ENCODE peak calls at places on chromosomes 11 and 22, in seven cellular contexts. One of them, this sample, is unnamed.

GRCh38 chr11:508956-509355 is 1.9 kb upstream of the RNH1 start:
- DNase-seq in effector CD4-positive, alpha-beta T cell: no peak
- DNase-seq in neuronal stem cell: no peak
- DNase-seq in esophagus muscularis mucosa: no peak
- DNase-seq in CD4-positive, CD25-positive, alpha-beta regulatory T cell: no peak
- DNase-seq in T-cell: no peak
- DNase-seq in activated T-cell treated with anti-CD3 and anti-CD28 coated beads, Interleukin-2, amount 50 U/mL, for 72 hours: no peak
- DNase-seq in this sample: no peak

GRCh38 chr11:96358321-96358720 is 15.3 kb upstream of the MAML2 start:
- DNase-seq in effector CD4-positive, alpha-beta T cell: no peak
- DNase-seq in esophagus muscularis mucosa: no peak
- DNase-seq in neuronal stem cell: no peak
- DNase-seq in CD4-positive, CD25-positive, alpha-beta regulatory T cell: no peak
- DNase-seq in T-cell: no peak
- DNase-seq in activated T-cell treated with anti-CD3 and anti-CD28 coated beads, Interleukin-2, amount 50 U/mL, for 72 hours: no peak
- DNase-seq in this sample: no peak

GRCh38 chr11:77072851-77073327 is 6.1 kb downstream of the CAPN5 start:
- DNase-seq in neuronal stem cell: no peak
- DNase-seq in activated T-cell treated with anti-CD3 and anti-CD28 coated beads, Interleukin-2, amount 50 U/mL, for 72 hours: peak
- DNase-seq in esophagus muscularis mucosa: no peak
- DNase-seq in CD4-positive, CD25-positive, alpha-beta regulatory T cell: no peak
- DNase-seq in T-cell: no peak
- DNase-seq in effector CD4-positive, alpha-beta T cell: no peak
- DNase-seq in this sample: peak

GRCh38 chr22:26585104-26585790 is 4.7 kb downstream of the TPST2 start:
- DNase-seq in effector CD4-positive, alpha-beta T cell: no peak
- DNase-seq in activated T-cell treated with anti-CD3 and anti-CD28 coated beads, Interleukin-2, amount 50 U/mL, for 72 hours: no peak
- DNase-seq in esophagus muscularis mucosa: no peak
- DNase-seq in neuronal stem cell: no peak
- DNase-seq in CD4-positive, CD25-positive, alpha-beta regulatory T cell: no peak
- DNase-seq in T-cell: no peak
- DNase-seq in this sample: no peak

GRCh38 chr11:34890812-34891211 is 25.4 kb downstream of the APIP start:
- DNase-seq in effector CD4-positive, alpha-beta T cell: no peak
- DNase-seq in CD4-positive, CD25-positive, alpha-beta regulatory T cell: no peak
- DNase-seq in activated T-cell treated with anti-CD3 and anti-CD28 coated beads, Interleukin-2, amount 50 U/mL, for 72 hours: no peak
- DNase-seq in neuronal stem cell: no peak
- DNase-seq in esophagus muscularis mucosa: no peak
- DNase-seq in T-cell: no peak
- DNase-seq in this sample: no peak

GRCh38 chr11:119338318-119338890 is 2.3 kb downstream of the C1QTNF5 start:
- DNase-seq in neuronal stem cell: peak
- DNase-seq in activated T-cell treated with anti-CD3 and anti-CD28 coated beads, Interleukin-2, amount 50 U/mL, for 72 hours: peak
- DNase-seq in T-cell: peak
- DNase-seq in CD4-positive, CD25-positive, alpha-beta regulatory T cell: peak
- DNase-seq in effector CD4-positive, alpha-beta T cell: peak
- DNase-seq in esophagus muscularis mucosa: no peak
- DNase-seq in this sample: peak

GRCh38 chr11:69129647-69130046 is 26.1 kb upstream of the SMIM38 start:
- DNase-seq in effector CD4-positive, alpha-beta T cell: no peak
- DNase-seq in T-cell: no peak
- DNase-seq in neuronal stem cell: no peak
- DNase-seq in esophagus muscularis mucosa: no peak
- DNase-seq in activated T-cell treated with anti-CD3 and anti-CD28 coated beads, Interleukin-2, amount 50 U/mL, for 72 hours: no peak
- DNase-seq in CD4-positive, CD25-positive, alpha-beta regulatory T cell: no peak
- DNase-seq in this sample: peak

GRCh38 chr11:17649696-17650600 is 69.4 kb upstream of the MYOD1 start:
- DNase-seq in activated T-cell treated with anti-CD3 and anti-CD28 coated beads, Interleukin-2, amount 50 U/mL, for 72 hours: no peak
- DNase-seq in effector CD4-positive, alpha-beta T cell: no peak
- DNase-seq in T-cell: no peak
- DNase-seq in neuronal stem cell: no peak
- DNase-seq in esophagus muscularis mucosa: no peak
- DNase-seq in CD4-positive, CD25-positive, alpha-beta regulatory T cell: no peak
- DNase-seq in this sample: no peak

GRCh38 chr22:45227645-45228400 is 12.9 kb downstream of the KIAA0930 start:
- DNase-seq in T-cell: no peak
- DNase-seq in neuronal stem cell: no peak
- DNase-seq in CD4-positive, CD25-positive, alpha-beta regulatory T cell: no peak
- DNase-seq in activated T-cell treated with anti-CD3 and anti-CD28 coated beads, Interleukin-2, amount 50 U/mL, for 72 hours: no peak
- DNase-seq in effector CD4-positive, alpha-beta T cell: no peak
- DNase-seq in esophagus muscularis mucosa: no peak
- DNase-seq in this sample: no peak

GRCh38 chr11:89495951-89496350 is 4.8 kb upstream of the NOX4 start:
- DNase-seq in activated T-cell treated with anti-CD3 and anti-CD28 coated beads, Interleukin-2, amount 50 U/mL, for 72 hours: no peak
- DNase-seq in CD4-positive, CD25-positive, alpha-beta regulatory T cell: no peak
- DNase-seq in T-cell: no peak
- DNase-seq in effector CD4-positive, alpha-beta T cell: no peak
- DNase-seq in esophagus muscularis mucosa: no peak
- DNase-seq in neuronal stem cell: peak
- DNase-seq in this sample: no peak

GRCh38 chr11:65649656-65650546 is 12.0 kb downstream of the SIPA1 start:
- DNase-seq in T-cell: no peak
- DNase-seq in neuronal stem cell: no peak
- DNase-seq in activated T-cell treated with anti-CD3 and anti-CD28 coated beads, Interleukin-2, amount 50 U/mL, for 72 hours: no peak
- DNase-seq in CD4-positive, CD25-positive, alpha-beta regulatory T cell: no peak
- DNase-seq in esophagus muscularis mucosa: no peak
- DNase-seq in effector CD4-positive, alpha-beta T cell: no peak
- DNase-seq in this sample: peak

GRCh38 chr22:29081499-29082236 is 8.8 kb downstream of the KREMEN1 start:
- DNase-seq in esophagus muscularis mucosa: no peak
- DNase-seq in activated T-cell treated with anti-CD3 and anti-CD28 coated beads, Interleukin-2, amount 50 U/mL, for 72 hours: no peak
- DNase-seq in neuronal stem cell: no peak
- DNase-seq in effector CD4-positive, alpha-beta T cell: no peak
- DNase-seq in CD4-positive, CD25-positive, alpha-beta regulatory T cell: no peak
- DNase-seq in T-cell: no peak
- DNase-seq in this sample: no peak

GRCh38 chr11:119684361-119685072 is 44.5 kb downstream of the NECTIN1 start:
- DNase-seq in neuronal stem cell: no peak
- DNase-seq in T-cell: no peak
- DNase-seq in effector CD4-positive, alpha-beta T cell: no peak
- DNase-seq in CD4-positive, CD25-positive, alpha-beta regulatory T cell: no peak
- DNase-seq in esophagus muscularis mucosa: no peak
- DNase-seq in activated T-cell treated with anti-CD3 and anti-CD28 coated beads, Interleukin-2, amount 50 U/mL, for 72 hours: no peak
- DNase-seq in this sample: no peak

GRCh38 chr22:29814003-29814402 is 24.1 kb downstream of the ASCC2 start:
- DNase-seq in effector CD4-positive, alpha-beta T cell: no peak
- DNase-seq in CD4-positive, CD25-positive, alpha-beta regulatory T cell: no peak
- DNase-seq in T-cell: no peak
- DNase-seq in neuronal stem cell: no peak
- DNase-seq in esophagus muscularis mucosa: no peak
- DNase-seq in activated T-cell treated with anti-CD3 and anti-CD28 coated beads, Interleukin-2, amount 50 U/mL, for 72 hours: no peak
- DNase-seq in this sample: no peak

GRCh38 chr22:48336339-48337060 is 1491.2 kb downstream of the BRD1 start:
- DNase-seq in T-cell: no peak
- DNase-seq in effector CD4-positive, alpha-beta T cell: no peak
- DNase-seq in CD4-positive, CD25-positive, alpha-beta regulatory T cell: no peak
- DNase-seq in esophagus muscularis mucosa: no peak
- DNase-seq in activated T-cell treated with anti-CD3 and anti-CD28 coated beads, Interleukin-2, amount 50 U/mL, for 72 hours: no peak
- DNase-seq in neuronal stem cell: no peak
- DNase-seq in this sample: peak

GRCh38 chr22:30635273-30636225 is at the start of gene SLC35E4:
- DNase-seq in CD4-positive, CD25-positive, alpha-beta regulatory T cell: peak
- DNase-seq in T-cell: peak
- DNase-seq in neuronal stem cell: peak
- DNase-seq in activated T-cell treated with anti-CD3 and anti-CD28 coated beads, Interleukin-2, amount 50 U/mL, for 72 hours: peak
- DNase-seq in effector CD4-positive, alpha-beta T cell: peak
- DNase-seq in esophagus muscularis mucosa: peak
- DNase-seq in this sample: peak

GRCh38 chr22:39528080-39528661 is 4.4 kb downstream of the RPS19BP1 start:
- DNase-seq in T-cell: no peak
- DNase-seq in esophagus muscularis mucosa: no peak
- DNase-seq in effector CD4-positive, alpha-beta T cell: no peak
- DNase-seq in neuronal stem cell: no peak
- DNase-seq in CD4-positive, CD25-positive, alpha-beta regulatory T cell: no peak
- DNase-seq in activated T-cell treated with anti-CD3 and anti-CD28 coated beads, Interleukin-2, amount 50 U/mL, for 72 hours: no peak
- DNase-seq in this sample: peak

GRCh38 chr11:125082611-125083311 is 19.7 kb downstream of the SLC37A2 start:
- DNase-seq in neuronal stem cell: no peak
- DNase-seq in activated T-cell treated with anti-CD3 and anti-CD28 coated beads, Interleukin-2, amount 50 U/mL, for 72 hours: no peak
- DNase-seq in CD4-positive, CD25-positive, alpha-beta regulatory T cell: no peak
- DNase-seq in effector CD4-positive, alpha-beta T cell: no peak
- DNase-seq in esophagus muscularis mucosa: no peak
- DNase-seq in T-cell: no peak
- DNase-seq in this sample: no peak

GRCh38 chr11:61578819-61579218 is 2.1 kb downstream of the SYT7 start:
- DNase-seq in neuronal stem cell: no peak
- DNase-seq in activated T-cell treated with anti-CD3 and anti-CD28 coated beads, Interleukin-2, amount 50 U/mL, for 72 hours: no peak
- DNase-seq in esophagus muscularis mucosa: no peak
- DNase-seq in CD4-positive, CD25-positive, alpha-beta regulatory T cell: no peak
- DNase-seq in effector CD4-positive, alpha-beta T cell: no peak
- DNase-seq in T-cell: no peak
- DNase-seq in this sample: no peak

GRCh38 chr11:84673753-84674152 is 953.4 kb downstream of the DLG2 start:
- DNase-seq in CD4-positive, CD25-positive, alpha-beta regulatory T cell: no peak
- DNase-seq in activated T-cell treated with anti-CD3 and anti-CD28 coated beads, Interleukin-2, amount 50 U/mL, for 72 hours: no peak
- DNase-seq in esophagus muscularis mucosa: no peak
- DNase-seq in neuronal stem cell: no peak
- DNase-seq in T-cell: no peak
- DNase-seq in effector CD4-positive, alpha-beta T cell: no peak
- DNase-seq in this sample: no peak

GRCh38 chr11:83909579-83909978 is 623.4 kb upstream of the CCDC90B start:
- DNase-seq in CD4-positive, CD25-positive, alpha-beta regulatory T cell: no peak
- DNase-seq in effector CD4-positive, alpha-beta T cell: no peak
- DNase-seq in T-cell: no peak
- DNase-seq in esophagus muscularis mucosa: no peak
- DNase-seq in neuronal stem cell: no peak
- DNase-seq in activated T-cell treated with anti-CD3 and anti-CD28 coated beads, Interleukin-2, amount 50 U/mL, for 72 hours: no peak
- DNase-seq in this sample: no peak

GRCh38 chr22:24706050-24706449 is 68.5 kb downstream of the PIWIL3 start:
- DNase-seq in effector CD4-positive, alpha-beta T cell: no peak
- DNase-seq in neuronal stem cell: no peak
- DNase-seq in activated T-cell treated with anti-CD3 and anti-CD28 coated beads, Interleukin-2, amount 50 U/mL, for 72 hours: no peak
- DNase-seq in CD4-positive, CD25-positive, alpha-beta regulatory T cell: no peak
- DNase-seq in T-cell: no peak
- DNase-seq in esophagus muscularis mucosa: no peak
- DNase-seq in this sample: no peak

GRCh38 chr22:47100019-47100418 is 337.6 kb downstream of the TBC1D22A start:
- DNase-seq in esophagus muscularis mucosa: no peak
- DNase-seq in T-cell: no peak
- DNase-seq in CD4-positive, CD25-positive, alpha-beta regulatory T cell: no peak
- DNase-seq in effector CD4-positive, alpha-beta T cell: no peak
- DNase-seq in activated T-cell treated with anti-CD3 and anti-CD28 coated beads, Interleukin-2, amount 50 U/mL, for 72 hours: no peak
- DNase-seq in neuronal stem cell: no peak
- DNase-seq in this sample: no peak

GRCh38 chr11:75437966-75438659 is 5.1 kb upstream of the KLHL35 start:
- DNase-seq in effector CD4-positive, alpha-beta T cell: no peak
- DNase-seq in T-cell: no peak
- DNase-seq in neuronal stem cell: no peak
- DNase-seq in esophagus muscularis mucosa: no peak
- DNase-seq in CD4-positive, CD25-positive, alpha-beta regulatory T cell: no peak
- DNase-seq in activated T-cell treated with anti-CD3 and anti-CD28 coated beads, Interleukin-2, amount 50 U/mL, for 72 hours: no peak
- DNase-seq in this sample: no peak

GRCh38 chr22:24499706-24500105 is 4.6 kb downstream of the UPB1 start:
- DNase-seq in CD4-positive, CD25-positive, alpha-beta regulatory T cell: no peak
- DNase-seq in activated T-cell treated with anti-CD3 and anti-CD28 coated beads, Interleukin-2, amount 50 U/mL, for 72 hours: no peak
- DNase-seq in effector CD4-positive, alpha-beta T cell: no peak
- DNase-seq in esophagus muscularis mucosa: no peak
- DNase-seq in T-cell: no peak
- DNase-seq in neuronal stem cell: no peak
- DNase-seq in this sample: peak

GRCh38 chr11:79481795-79482194 is 41.0 kb upstream of the TENM4 start:
- DNase-seq in CD4-positive, CD25-positive, alpha-beta regulatory T cell: no peak
- DNase-seq in activated T-cell treated with anti-CD3 and anti-CD28 coated beads, Interleukin-2, amount 50 U/mL, for 72 hours: no peak
- DNase-seq in neuronal stem cell: no peak
- DNase-seq in T-cell: no peak
- DNase-seq in effector CD4-positive, alpha-beta T cell: no peak
- DNase-seq in esophagus muscularis mucosa: no peak
- DNase-seq in this sample: no peak

GRCh38 chr11:69335461-69336386 is 41.8 kb downstream of the MYEOV start:
- DNase-seq in esophagus muscularis mucosa: no peak
- DNase-seq in neuronal stem cell: no peak
- DNase-seq in CD4-positive, CD25-positive, alpha-beta regulatory T cell: no peak
- DNase-seq in effector CD4-positive, alpha-beta T cell: no peak
- DNase-seq in activated T-cell treated with anti-CD3 and anti-CD28 coated beads, Interleukin-2, amount 50 U/mL, for 72 hours: no peak
- DNase-seq in T-cell: no peak
- DNase-seq in this sample: no peak

GRCh38 chr11:4048340-4048739 is 46.3 kb upstream of the RRM1 start:
- DNase-seq in activated T-cell treated with anti-CD3 and anti-CD28 coated beads, Interleukin-2, amount 50 U/mL, for 72 hours: no peak
- DNase-seq in esophagus muscularis mucosa: no peak
- DNase-seq in effector CD4-positive, alpha-beta T cell: no peak
- DNase-seq in CD4-positive, CD25-positive, alpha-beta regulatory T cell: no peak
- DNase-seq in neuronal stem cell: no peak
- DNase-seq in T-cell: no peak
- DNase-seq in this sample: no peak

This sample was measured in kidney.